ENCODE peak calls at places on chromosome 5, in ten cellular contexts. W is HepG2, J is GM12878, M is SK-N-SH, E is suprapubic skin, Z is tibial nerve, X is stomach, A is K562, I is A549, K is transverse colon. U is an unnamed sample.

GRCh38 chr5:23139338-23140171 is 286.4 kb upstream of the CDH12 start:
- DNase-seq in M (peak), Z (no peak), J (no peak), E (no peak), K (no peak), X (no peak), A (peak), I (peak), W (peak), U (no peak)

GRCh38 chr5:2751592-2752021 is at the start of gene IRX2:
- DNase-seq in J (no peak), K (peak), E (peak), W (no peak), Z (no peak), A (no peak), X (peak), M (no peak), I (peak), U (no peak)

GRCh38 chr5:119022017-119022745 is 33.8 kb upstream of the DTWD2 start:
- DNase-seq in W (no peak), M (peak), K (no peak), X (no peak), I (peak), A (no peak), J (no peak), E (no peak), Z (no peak), U (no peak)

GRCh38 chr5:178213003-178213449 is 8.7 kb downstream of the HNRNPAB start:
- DNase-seq in J (no peak), W (no peak), A (no peak), E (no peak), Z (no peak), M (no peak), I (no peak), K (no peak), X (no peak), U (no peak)

GRCh38 chr5:106241409-106241808 is 1429.3 kb downstream of the EFNA5 start:
- DNase-seq in I (no peak), M (no peak), X (no peak), Z (no peak), A (no peak), W (peak), J (no peak), K (no peak), E (no peak), U (no peak)

GRCh38 chr5:150781706-150782614 is 3.4 kb downstream of the SMIM3 start:
- DNase-seq in I (no peak), W (peak), M (no peak), X (peak), E (no peak), J (no peak), Z (peak), A (no peak), K (peak), U (peak)

GRCh38 chr5:75405296-75405695 is 68.3 kb downstream of the HMGCR start:
- DNase-seq in M (no peak), K (no peak), J (no peak), E (no peak), X (no peak), Z (no peak), W (no peak), I (peak), A (no peak), U (no peak)

GRCh38 chr5:64532212-64532611 is 26.4 kb downstream of the RGS7BP start:
- DNase-seq in I (no peak), E (no peak), A (no peak), X (no peak), Z (no peak), W (no peak), M (no peak), K (no peak), J (no peak), U (no peak)

GRCh38 chr5:58968350-58968749 is 385.5 kb downstream of the RAB3C start:
- DNase-seq in Z (no peak), I (no peak), W (no peak), E (no peak), K (no peak), X (no peak), M (no peak), J (no peak), A (no peak), U (no peak)

GRCh38 chr5:8685704-8686103 is 816.8 kb downstream of the MTRR start:
- DNase-seq in I (no peak), M (peak), E (no peak), J (no peak), W (no peak), A (no peak), K (no peak), Z (no peak), X (no peak), U (no peak)

GRCh38 chr5:104800440-104801048 is 1238.0 kb upstream of the NUDT12 start:
- DNase-seq in W (peak), Z (no peak), J (no peak), E (no peak), M (no peak), X (no peak), I (peak), A (peak), K (no peak), U (no peak)

GRCh38 chr5:167916706-167917105 is 374.7 kb upstream of the WWC1 start:
- DNase-seq in A (no peak), I (no peak), X (no peak), Z (peak), E (no peak), K (peak), M (no peak), W (no peak), J (no peak), U (peak)

GRCh38 chr5:105274079-105274478 is 1711.5 kb upstream of the NUDT12 start:
- DNase-seq in I (no peak), E (no peak), Z (no peak), K (no peak), W (no peak), A (no peak), J (no peak), M (no peak), X (no peak), U (no peak)

GRCh38 chr5:157597277-157597676 is 21.7 kb upstream of the ADAM19 start:
- DNase-seq in X (no peak), M (no peak), E (no peak), J (no peak), A (no peak), K (no peak), W (peak), Z (no peak), I (no peak), U (no peak)

GRCh38 chr5:54484219-54484894 is 28.9 kb downstream of the HSPB3 start:
- DNase-seq in E (no peak), A (no peak), K (no peak), I (no peak), J (no peak), X (no peak), Z (no peak), W (no peak), M (no peak), U (no peak)

GRCh38 chr5:174317261-174317894 is 271.9 kb downstream of the NSG2 start:
- DNase-seq in X (no peak), E (peak), M (peak), I (peak), Z (no peak), K (no peak), J (no peak), W (peak), A (peak), U (peak)

GRCh38 chr5:37400501-37400900 is 21.4 kb downstream of the WDR70 start:
- DNase-seq in A (no peak), M (no peak), Z (no peak), K (no peak), I (no peak), W (no peak), J (no peak), E (no peak), X (no peak), U (no peak)

GRCh38 chr5:96339862-96340261 is 93.2 kb downstream of the PCSK1 start:
- DNase-seq in Z (no peak), I (no peak), A (no peak), K (no peak), E (no peak), J (no peak), X (no peak), W (no peak), M (no peak), U (no peak)

GRCh38 chr5:5767286-5767928 is 344.9 kb downstream of the ICE1 start:
- DNase-seq in E (no peak), Z (no peak), J (no peak), A (no peak), X (peak), W (no peak), K (no peak), I (no peak), M (no peak), U (no peak)

GRCh38 chr5:181187500-181188213 is 17.3 kb downstream of the TRIM7 start:
- DNase-seq in W (peak), M (peak), Z (peak), X (peak), A (peak), I (peak), J (no peak), E (peak), K (peak), U (peak)

GRCh38 chr5:98349251-98349989 is 424.0 kb upstream of the RGMB start:
- DNase-seq in M (no peak), E (no peak), J (no peak), I (peak), X (no peak), A (no peak), Z (no peak), W (peak), K (no peak), U (no peak)

GRCh38 chr5:162824360-162824759 is 613.0 kb upstream of the CCNG1 start:
- DNase-seq in A (no peak), Z (no peak), E (no peak), W (no peak), J (no peak), X (no peak), M (no peak), I (no peak), K (no peak), U (no peak)

GRCh38 chr5:59275537-59276276 is 617.8 kb downstream of the PDE4D start:
- DNase-seq in X (peak), K (peak), J (no peak), E (no peak), Z (no peak), W (no peak), I (peak), M (no peak), A (no peak), U (peak)

GRCh38 chr5:143395638-143396352 is 7.7 kb downstream of the NR3C1 start:
- DNase-seq in E (no peak), Z (no peak), K (no peak), X (no peak), J (no peak), W (no peak), A (no peak), M (no peak), I (no peak), U (no peak)

GRCh38 chr5:83777856-83778255 is 57.2 kb upstream of the HAPLN1 start:
- DNase-seq in M (no peak), Z (no peak), J (no peak), E (no peak), X (no peak), I (no peak), W (no peak), K (no peak), A (no peak), U (no peak)
- TF ChIP-seq EP300 in M (no peak), Z (no peak), J (no peak), E (no peak), X (no peak), I (no peak), W (no peak), K (no peak), A (no peak), U (no peak)

GRCh38 chr5:160174290-160174689 is 55.0 kb upstream of the FABP6 start:
- DNase-seq in A (no peak), M (no peak), X (no peak), W (no peak), Z (no peak), K (no peak), J (no peak), E (no peak), I (no peak), U (no peak)
- TF ChIP-seq EP300 in A (no peak), M (no peak), X (no peak), W (no peak), Z (no peak), K (no peak), J (no peak), E (no peak), I (no peak), U (no peak)

GRCh38 chr5:52990531-52990925 is 1.4 kb downstream of the ITGA2 start:
- DNase-seq in K (no peak), X (no peak), A (no peak), E (no peak), M (no peak), J (no peak), I (no peak), W (no peak), Z (no peak), U (no peak)

GRCh38 chr5:52987711-52988329 is 1.3 kb upstream of the ITGA2 start:
- DNase-seq in J (no peak), W (peak), K (no peak), I (peak), M (no peak), E (no peak), X (no peak), A (no peak), Z (no peak), U (no peak)

GRCh38 chr5:52988335-52989024 is 672 bp upstream of the ITGA2 start:
- DNase-seq in K (no peak), W (no peak), Z (no peak), E (no peak), A (no peak), I (no peak), X (no peak), M (peak), J (no peak), U (no peak)

GRCh38 chr5:52989025-52989780 is at the start of gene ITGA2:
- DNase-seq in Z (no peak), K (peak), E (peak), J (no peak), M (peak), W (peak), X (peak), A (peak), I (peak), U (peak)

DNA sequence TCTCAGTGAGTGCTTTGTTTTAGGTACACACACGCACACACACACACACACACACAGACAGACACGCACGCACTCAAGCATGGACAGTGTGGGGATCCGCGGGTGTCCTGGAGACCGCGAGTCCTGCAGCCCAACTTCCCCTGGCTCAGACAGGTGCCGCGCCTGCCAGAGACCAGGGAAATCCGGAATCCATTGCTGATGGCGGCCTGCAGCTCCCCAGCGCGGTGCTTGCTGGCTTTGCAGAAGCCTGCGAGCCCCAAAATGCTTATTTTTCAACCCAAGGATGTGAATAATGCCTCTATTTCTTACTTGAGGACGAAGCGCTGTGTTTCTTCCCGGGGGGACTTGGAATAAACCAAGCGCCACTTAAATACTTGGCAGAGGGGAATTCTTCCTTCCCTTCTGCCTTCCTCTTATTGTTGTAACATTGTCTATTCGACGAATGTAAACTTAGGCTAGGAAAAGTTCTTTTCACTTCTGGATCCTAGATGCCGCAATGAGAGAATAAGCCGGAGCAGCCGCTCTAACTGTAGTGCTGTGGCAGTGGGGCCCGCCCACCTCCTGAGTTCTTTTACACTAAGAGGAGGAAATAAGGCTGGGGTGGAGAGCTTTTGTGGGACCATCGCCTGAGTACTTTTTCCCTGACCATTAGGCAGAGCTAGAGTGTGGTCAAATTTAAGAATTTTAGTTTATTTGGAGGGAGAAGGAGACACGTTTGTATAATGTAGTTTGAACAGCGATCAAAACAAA is 804 bp downstream of the ITGA2 start:
- DNase-seq in M (peak), X (peak), I (no peak), W (no peak), Z (no peak), E (peak), J (no peak), K (peak), A (no peak), U (peak)
- TF ChIP-seq EP300 in M (no peak), X (no peak), I (no peak), W (no peak), Z (no peak), E (no peak), J (no peak), K (no peak), A (no peak), U (no peak)

GRCh38 chr5:677131-678101 is 15.7 kb downstream of the TPPP start:
- DNase-seq in A (no peak), I (no peak), J (no peak), M (no peak), K (no peak), X (peak), Z (no peak), W (no peak), E (peak), U (peak)
- TF ChIP-seq EP300 in A (no peak), I (no peak), J (no peak), M (no peak), K (no peak), X (no peak), Z (no peak), W (no peak), E (no peak), U (no peak)

DNA sequence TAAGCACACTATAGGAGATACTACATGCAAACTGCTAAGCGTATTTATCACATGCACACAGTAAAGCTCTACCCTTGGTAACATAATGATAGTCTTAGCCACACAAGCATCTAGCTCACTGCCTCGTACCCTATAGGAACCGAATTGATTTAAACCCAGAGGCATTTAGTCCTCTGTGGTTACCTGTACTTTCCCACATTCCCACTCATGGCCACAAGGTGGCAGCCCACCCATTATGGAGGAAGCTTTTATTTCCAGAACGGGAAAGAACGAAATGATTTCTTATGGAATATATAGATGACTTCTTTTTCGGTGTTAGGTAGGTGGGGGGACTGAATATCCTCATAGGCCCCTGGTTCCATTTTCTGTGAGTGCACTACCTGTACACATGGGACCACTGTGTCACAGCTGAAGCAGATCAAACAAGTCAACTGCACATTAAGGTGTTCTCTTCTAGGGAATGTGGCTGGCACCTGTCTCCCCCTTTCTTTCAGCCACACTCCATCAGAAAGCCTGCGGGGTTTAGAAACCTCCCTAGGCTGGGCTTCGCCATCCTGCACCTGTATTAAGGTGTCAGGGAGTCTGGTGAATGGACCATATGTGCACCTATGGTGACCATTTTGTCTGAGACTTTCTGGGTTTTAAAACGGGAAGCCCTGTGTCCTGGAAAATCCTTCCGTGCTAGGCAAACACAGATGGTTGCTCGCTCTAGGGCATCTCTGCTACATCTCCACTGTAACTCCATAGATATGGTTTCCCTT is 313.2 kb downstream of the SLIT3 start:
- DNase-seq in J (no peak), K (peak), E (no peak), A (peak), I (peak), X (peak), Z (peak), M (peak), W (peak), U (peak)
- TF ChIP-seq EP300 in J (no peak), K (no peak), E (no peak), A (no peak), I (no peak), X (no peak), Z (no peak), M (peak), W (no peak), U (no peak)

GRCh38 chr5:145960848-145961600 is 24.6 kb downstream of the SH3RF2 start:
- DNase-seq in J (no peak), Z (no peak), E (no peak), I (no peak), X (no peak), W (no peak), K (no peak), A (no peak), M (no peak), U (no peak)
- TF ChIP-seq EP300 in J (no peak), Z (no peak), E (no peak), I (no peak), X (no peak), W (no peak), K (no peak), A (no peak), M (no peak), U (no peak)